ENCODE peak calls at places on chromosomes 4 and X, in six cellular contexts. One of them, this sample, is unnamed.

GRCh38 chr4:52868138-52868537 is 6.0 kb downstream of the RASL11B start:
- DNase-seq in stimulated activated CD4-positive, alpha-beta T cell treated with anti-CD3 and anti-CD28 coated beads, Interleukin-1b, Interleukin-23, amount 100 ng/mL, for 24 hours: no peak
- DNase-seq in GM06990: no peak
- DNase-seq in MV-4-11: no peak
- DNase-seq in tibial artery: peak
- DNase-seq in endothelial cell: no peak
- DNase-seq in this sample: peak

GRCh38 chr4:69093681-69094080 is 2.6 kb upstream of the UGT2B7 start:
- DNase-seq in stimulated activated CD4-positive, alpha-beta T cell treated with anti-CD3 and anti-CD28 coated beads, Interleukin-1b, Interleukin-23, amount 100 ng/mL, for 24 hours: no peak
- DNase-seq in endothelial cell: no peak
- DNase-seq in tibial artery: no peak
- DNase-seq in MV-4-11: no peak
- DNase-seq in GM06990: no peak
- DNase-seq in this sample: no peak

GRCh38 chr4:47528651-47529050 is 43.6 kb downstream of the ATP10D start:
- DNase-seq in endothelial cell: no peak
- DNase-seq in GM06990: no peak
- DNase-seq in MV-4-11: no peak
- DNase-seq in tibial artery: no peak
- DNase-seq in stimulated activated CD4-positive, alpha-beta T cell treated with anti-CD3 and anti-CD28 coated beads, Interleukin-1b, Interleukin-23, amount 100 ng/mL, for 24 hours: no peak
- DNase-seq in this sample: no peak

GRCh38 chr4:45646885-45647598 is 476.8 kb downstream of the GABRG1 start:
- DNase-seq in GM06990: no peak
- DNase-seq in MV-4-11: no peak
- DNase-seq in stimulated activated CD4-positive, alpha-beta T cell treated with anti-CD3 and anti-CD28 coated beads, Interleukin-1b, Interleukin-23, amount 100 ng/mL, for 24 hours: no peak
- DNase-seq in endothelial cell: no peak
- DNase-seq in tibial artery: no peak
- DNase-seq in this sample: no peak

GRCh38 chr4:73895201-73896177 is 26.3 kb downstream of the CXCL1 start:
- DNase-seq in endothelial cell: no peak
- DNase-seq in stimulated activated CD4-positive, alpha-beta T cell treated with anti-CD3 and anti-CD28 coated beads, Interleukin-1b, Interleukin-23, amount 100 ng/mL, for 24 hours: no peak
- DNase-seq in MV-4-11: no peak
- DNase-seq in GM06990: no peak
- DNase-seq in tibial artery: no peak
- DNase-seq in this sample: no peak

GRCh38 chr4:81562093-81562492 is 90.4 kb upstream of the RASGEF1B start:
- DNase-seq in stimulated activated CD4-positive, alpha-beta T cell treated with anti-CD3 and anti-CD28 coated beads, Interleukin-1b, Interleukin-23, amount 100 ng/mL, for 24 hours: no peak
- DNase-seq in GM06990: peak
- DNase-seq in tibial artery: no peak
- DNase-seq in MV-4-11: peak
- DNase-seq in endothelial cell: no peak
- DNase-seq in this sample: no peak

GRCh38 chrX:81876437-81876836 is 674.5 kb downstream of the SH3BGRL start:
- DNase-seq in MV-4-11: no peak
- DNase-seq in stimulated activated CD4-positive, alpha-beta T cell treated with anti-CD3 and anti-CD28 coated beads, Interleukin-1b, Interleukin-23, amount 100 ng/mL, for 24 hours: no peak
- DNase-seq in GM06990: no peak
- DNase-seq in tibial artery: no peak
- DNase-seq in endothelial cell: no peak
- DNase-seq in this sample: no peak

GRCh38 chrX:1582686-1583437 is 8.5 kb upstream of the AKAP17A start:
- DNase-seq in endothelial cell: no peak
- DNase-seq in tibial artery: no peak
- DNase-seq in stimulated activated CD4-positive, alpha-beta T cell treated with anti-CD3 and anti-CD28 coated beads, Interleukin-1b, Interleukin-23, amount 100 ng/mL, for 24 hours: peak
- DNase-seq in GM06990: no peak
- DNase-seq in MV-4-11: peak
- DNase-seq in this sample: no peak

GRCh38 chr4:137641554-137641953 is 109.3 kb upstream of the PCDH18 start:
- DNase-seq in stimulated activated CD4-positive, alpha-beta T cell treated with anti-CD3 and anti-CD28 coated beads, Interleukin-1b, Interleukin-23, amount 100 ng/mL, for 24 hours: no peak
- DNase-seq in MV-4-11: no peak
- DNase-seq in tibial artery: peak
- DNase-seq in endothelial cell: no peak
- DNase-seq in GM06990: no peak
- DNase-seq in this sample: no peak

GRCh38 chrX:55118574-55118973 is 29.8 kb downstream of the PAGE2 start:
- DNase-seq in stimulated activated CD4-positive, alpha-beta T cell treated with anti-CD3 and anti-CD28 coated beads, Interleukin-1b, Interleukin-23, amount 100 ng/mL, for 24 hours: no peak
- DNase-seq in endothelial cell: no peak
- DNase-seq in MV-4-11: no peak
- DNase-seq in GM06990: no peak
- DNase-seq in tibial artery: no peak
- DNase-seq in this sample: no peak

GRCh38 chr4:187172340-187172761 is 448.7 kb upstream of the FAT1 start:
- DNase-seq in stimulated activated CD4-positive, alpha-beta T cell treated with anti-CD3 and anti-CD28 coated beads, Interleukin-1b, Interleukin-23, amount 100 ng/mL, for 24 hours: no peak
- DNase-seq in tibial artery: no peak
- DNase-seq in endothelial cell: no peak
- DNase-seq in MV-4-11: no peak
- DNase-seq in GM06990: no peak
- DNase-seq in this sample: no peak

GRCh38 chr4:182248295-182248694 is 5.1 kb downstream of the TENM3 start:
- DNase-seq in stimulated activated CD4-positive, alpha-beta T cell treated with anti-CD3 and anti-CD28 coated beads, Interleukin-1b, Interleukin-23, amount 100 ng/mL, for 24 hours: no peak
- DNase-seq in MV-4-11: no peak
- DNase-seq in GM06990: no peak
- DNase-seq in tibial artery: no peak
- DNase-seq in endothelial cell: no peak
- DNase-seq in this sample: no peak

GRCh38 chr4:156972370-156972980 is 876 bp upstream of the PDGFC start:
- DNase-seq in MV-4-11: no peak
- DNase-seq in tibial artery: no peak
- DNase-seq in stimulated activated CD4-positive, alpha-beta T cell treated with anti-CD3 and anti-CD28 coated beads, Interleukin-1b, Interleukin-23, amount 100 ng/mL, for 24 hours: no peak
- DNase-seq in endothelial cell: no peak
- DNase-seq in GM06990: no peak
- DNase-seq in this sample: no peak

GRCh38 chr4:118969359-118969758 is 80.7 kb downstream of the SYNPO2 start:
- DNase-seq in tibial artery: peak
- DNase-seq in stimulated activated CD4-positive, alpha-beta T cell treated with anti-CD3 and anti-CD28 coated beads, Interleukin-1b, Interleukin-23, amount 100 ng/mL, for 24 hours: no peak
- DNase-seq in endothelial cell: peak
- DNase-seq in MV-4-11: peak
- DNase-seq in GM06990: no peak
- DNase-seq in this sample: no peak

GRCh38 chr4:74375824-74376426 is 11.0 kb downstream of the EREG start:
- DNase-seq in stimulated activated CD4-positive, alpha-beta T cell treated with anti-CD3 and anti-CD28 coated beads, Interleukin-1b, Interleukin-23, amount 100 ng/mL, for 24 hours: no peak
- DNase-seq in GM06990: no peak
- DNase-seq in tibial artery: no peak
- DNase-seq in MV-4-11: no peak
- DNase-seq in endothelial cell: no peak
- DNase-seq in this sample: no peak

GRCh38 chr4:10186228-10187214 is 69.9 kb upstream of the WDR1 start:
- DNase-seq in endothelial cell: no peak
- DNase-seq in MV-4-11: peak
- DNase-seq in GM06990: no peak
- DNase-seq in tibial artery: no peak
- DNase-seq in stimulated activated CD4-positive, alpha-beta T cell treated with anti-CD3 and anti-CD28 coated beads, Interleukin-1b, Interleukin-23, amount 100 ng/mL, for 24 hours: no peak
- DNase-seq in this sample: no peak

GRCh38 chr4:122584517-122584916 is 36.3 kb downstream of the IL21 start:
- DNase-seq in endothelial cell: no peak
- DNase-seq in MV-4-11: peak
- DNase-seq in GM06990: no peak
- DNase-seq in stimulated activated CD4-positive, alpha-beta T cell treated with anti-CD3 and anti-CD28 coated beads, Interleukin-1b, Interleukin-23, amount 100 ng/mL, for 24 hours: no peak
- DNase-seq in tibial artery: no peak
- DNase-seq in this sample: no peak

GRCh38 chr4:89242864-89243740 is 64.5 kb downstream of the GPRIN3 start:
- DNase-seq in tibial artery: no peak
- DNase-seq in stimulated activated CD4-positive, alpha-beta T cell treated with anti-CD3 and anti-CD28 coated beads, Interleukin-1b, Interleukin-23, amount 100 ng/mL, for 24 hours: no peak
- DNase-seq in endothelial cell: no peak
- DNase-seq in GM06990: no peak
- DNase-seq in MV-4-11: no peak
- DNase-seq in this sample: no peak

GRCh38 chr4:180636696-180637095 is 1606.5 kb upstream of the TENM3 start:
- DNase-seq in GM06990: no peak
- DNase-seq in tibial artery: no peak
- DNase-seq in endothelial cell: no peak
- DNase-seq in MV-4-11: no peak
- DNase-seq in stimulated activated CD4-positive, alpha-beta T cell treated with anti-CD3 and anti-CD28 coated beads, Interleukin-1b, Interleukin-23, amount 100 ng/mL, for 24 hours: no peak
- DNase-seq in this sample: no peak

GRCh38 chr4:102438873-102439614 is 62.1 kb upstream of the NFKB1 start:
- DNase-seq in endothelial cell: no peak
- DNase-seq in stimulated activated CD4-positive, alpha-beta T cell treated with anti-CD3 and anti-CD28 coated beads, Interleukin-1b, Interleukin-23, amount 100 ng/mL, for 24 hours: no peak
- DNase-seq in GM06990: no peak
- DNase-seq in MV-4-11: no peak
- DNase-seq in tibial artery: no peak
- DNase-seq in this sample: no peak

GRCh38 chrX:53682885-53683555 is 3.5 kb downstream of the HUWE1 start:
- DNase-seq in MV-4-11: peak
- DNase-seq in stimulated activated CD4-positive, alpha-beta T cell treated with anti-CD3 and anti-CD28 coated beads, Interleukin-1b, Interleukin-23, amount 100 ng/mL, for 24 hours: no peak
- DNase-seq in tibial artery: peak
- DNase-seq in endothelial cell: peak
- DNase-seq in GM06990: no peak
- DNase-seq in this sample: no peak

GRCh38 chr4:33160126-33160525 is 2440.0 kb downstream of the PCDH7 start:
- DNase-seq in tibial artery: no peak
- DNase-seq in GM06990: no peak
- DNase-seq in MV-4-11: peak
- DNase-seq in endothelial cell: peak
- DNase-seq in stimulated activated CD4-positive, alpha-beta T cell treated with anti-CD3 and anti-CD28 coated beads, Interleukin-1b, Interleukin-23, amount 100 ng/mL, for 24 hours: no peak
- DNase-seq in this sample: no peak

GRCh38 chr4:177632481-177632880 is 190.2 kb upstream of the AGA start:
- DNase-seq in stimulated activated CD4-positive, alpha-beta T cell treated with anti-CD3 and anti-CD28 coated beads, Interleukin-1b, Interleukin-23, amount 100 ng/mL, for 24 hours: no peak
- DNase-seq in endothelial cell: no peak
- DNase-seq in GM06990: no peak
- DNase-seq in MV-4-11: no peak
- DNase-seq in tibial artery: no peak
- DNase-seq in this sample: no peak

GRCh38 chr4:165010991-165011390 is 20.8 kb upstream of the TRIM60 start:
- DNase-seq in tibial artery: no peak
- DNase-seq in GM06990: no peak
- DNase-seq in MV-4-11: no peak
- DNase-seq in stimulated activated CD4-positive, alpha-beta T cell treated with anti-CD3 and anti-CD28 coated beads, Interleukin-1b, Interleukin-23, amount 100 ng/mL, for 24 hours: no peak
- DNase-seq in endothelial cell: no peak
- DNase-seq in this sample: no peak

GRCh38 chrX:19544693-19545305 is 29.5 kb upstream of the MAP3K15 start:
- DNase-seq in MV-4-11: peak
- DNase-seq in stimulated activated CD4-positive, alpha-beta T cell treated with anti-CD3 and anti-CD28 coated beads, Interleukin-1b, Interleukin-23, amount 100 ng/mL, for 24 hours: no peak
- DNase-seq in endothelial cell: peak
- DNase-seq in GM06990: no peak
- DNase-seq in tibial artery: peak
- DNase-seq in this sample: no peak

GRCh38 chrX:133568109-133568508 is 152.8 kb upstream of the GPC4 start:
- DNase-seq in GM06990: no peak
- DNase-seq in tibial artery: no peak
- DNase-seq in endothelial cell: no peak
- DNase-seq in MV-4-11: no peak
- DNase-seq in stimulated activated CD4-positive, alpha-beta T cell treated with anti-CD3 and anti-CD28 coated beads, Interleukin-1b, Interleukin-23, amount 100 ng/mL, for 24 hours: no peak
- DNase-seq in this sample: no peak

GRCh38 chr4:41822326-41822725 is 73.8 kb upstream of the PHOX2B start:
- DNase-seq in stimulated activated CD4-positive, alpha-beta T cell treated with anti-CD3 and anti-CD28 coated beads, Interleukin-1b, Interleukin-23, amount 100 ng/mL, for 24 hours: no peak
- DNase-seq in tibial artery: no peak
- DNase-seq in GM06990: no peak
- DNase-seq in endothelial cell: no peak
- DNase-seq in MV-4-11: no peak
- DNase-seq in this sample: no peak

GRCh38 chr4:153257151-153257620 is 52.9 kb downstream of the TRIM2 start:
- DNase-seq in stimulated activated CD4-positive, alpha-beta T cell treated with anti-CD3 and anti-CD28 coated beads, Interleukin-1b, Interleukin-23, amount 100 ng/mL, for 24 hours: peak
- DNase-seq in endothelial cell: peak
- DNase-seq in MV-4-11: peak
- DNase-seq in tibial artery: no peak
- DNase-seq in GM06990: no peak
- DNase-seq in this sample: peak

GRCh38 chrX:118189628-118190027 is 73.0 kb upstream of the KLHL13 start:
- DNase-seq in MV-4-11: no peak
- DNase-seq in endothelial cell: no peak
- DNase-seq in stimulated activated CD4-positive, alpha-beta T cell treated with anti-CD3 and anti-CD28 coated beads, Interleukin-1b, Interleukin-23, amount 100 ng/mL, for 24 hours: no peak
- DNase-seq in tibial artery: no peak
- DNase-seq in GM06990: no peak
- DNase-seq in this sample: no peak

This sample was measured in ecto neural progenitor cell.